ENCODE peak calls at places on chromosomes 6 and 20, in seven cellular contexts. J, P, U, S, Q, I and T are unnamed samples.

GRCh38 chr6:167109661-167110060 is 13.2 kb upstream of the CCR6 start:
- DNase-seq in J (no peak), P (no peak), U (no peak), S (no peak), Q (no peak), I (no peak), T (no peak)

GRCh38 chr6:165245287-165245686 is 64.1 kb downstream of the C6orf118 start:
- DNase-seq in J (no peak), P (peak; percentile 7), U (no peak), S (peak; percentile 30), Q (peak; percentile 58), I (no peak), T (no peak)

GRCh38 chr6:39169448-39170344 is 54.7 kb upstream of the SAYSD1 start:
- DNase-seq in J (no peak), P (no peak), U (no peak), S (no peak), Q (no peak), I (no peak), T (no peak)

GRCh38 chr6:169247991-169248390 is 5.7 kb downstream of the THBS2 start:
- DNase-seq in J (no peak), P (no peak), U (no peak), S (no peak), Q (no peak), I (no peak), T (no peak)

GRCh38 chr6:92124126-92124525 is 1295.2 kb downstream of the EPHA7 start:
- DNase-seq in J (no peak), P (peak; percentile 49), U (no peak), S (no peak), Q (peak; percentile 16), I (no peak), T (peak; percentile 2)

GRCh38 chr6:67265996-67266768 is 1368.9 kb upstream of the ADGRB3 start:
- DNase-seq in J (no peak), P (no peak), U (no peak), S (no peak), Q (no peak), I (no peak), T (no peak)

GRCh38 chr6:149855040-149855654 is 9.0 kb downstream of the LRP11 start:
- DNase-seq in J (no peak), P (peak; percentile 96), U (no peak), S (no peak), Q (peak; percentile 64), I (no peak), T (peak; percentile 92)

GRCh38 chr6:34143884-34144580 is 1.9 kb downstream of the GRM4 start:
- DNase-seq in J (no peak), P (peak; percentile 18), U (no peak), S (peak; percentile 95), Q (peak; percentile 5), I (no peak), T (no peak)

GRCh38 chr6:26432622-26433021 is 7.7 kb upstream of the BTN3A3 start:
- DNase-seq in J (no peak), P (no peak), U (peak; percentile 28), S (no peak), Q (peak; percentile 39), I (no peak), T (peak; percentile 84)

GRCh38 chr20:51313275-51313898 is 229.1 kb downstream of the NFATC2 start:
- DNase-seq in J (no peak), P (no peak), U (no peak), S (no peak), Q (no peak), I (no peak), T (no peak)

GRCh38 chr6:10151144-10151915 is 263.5 kb downstream of the TFAP2A start:
- DNase-seq in J (no peak), P (no peak), U (no peak), S (no peak), Q (no peak), I (no peak), T (peak; percentile 48)

GRCh38 chr20:18916886-18917785 is 103.6 kb downstream of the SCP2D1 start:
- DNase-seq in J (no peak), P (no peak), U (no peak), S (no peak), Q (no peak), I (no peak), T (peak; percentile 28)

GRCh38 chr6:17967668-17968067 is 19.8 kb downstream of the KIF13A start:
- DNase-seq in J (no peak), P (no peak), U (no peak), S (no peak), Q (no peak), I (no peak), T (no peak)

GRCh38 chr6:3788408-3789017 is 37.0 kb upstream of the PXDC1 start:
- DNase-seq in J (no peak), P (no peak), U (no peak), S (no peak), Q (peak; percentile 90), I (no peak), T (no peak)

GRCh38 chr20:53409177-53409576 is 184.5 kb downstream of the ZNF217 start:
- DNase-seq in J (no peak), P (no peak), U (no peak), S (no peak), Q (no peak), I (no peak), T (no peak)

GRCh38 chr20:52552181-52552872 is 360.7 kb upstream of the ZFP64 start:
- DNase-seq in J (no peak), P (peak; percentile 28), U (no peak), S (peak; percentile 38), Q (peak; percentile 16), I (no peak), T (no peak)

GRCh38 chr20:58192567-58192966 is 35.9 kb downstream of the ANKRD60 start:
- DNase-seq in J (no peak), P (no peak), U (no peak), S (peak; percentile 41), Q (no peak), I (no peak), T (no peak)

GRCh38 chr20:40741507-40742106 is 52.6 kb upstream of the MAFB start:
- DNase-seq in J (no peak), P (peak; percentile 30), U (peak; percentile 32), S (peak; percentile 83), Q (peak; percentile 66), I (no peak), T (peak; percentile 50)

GRCh38 chr20:5715068-5715841 is 34.9 kb upstream of the SHLD1 start:
- DNase-seq in J (no peak), P (no peak), U (no peak), S (no peak), Q (no peak), I (no peak), T (no peak)

GRCh38 chr6:32885698-32886286 is 31.8 kb downstream of the PSMB9 start:
- DNase-seq in J (no peak), P (peak; percentile 82), U (no peak), S (peak; percentile 82), Q (peak; percentile 84), I (no peak), T (no peak)

GRCh38 chr6:167697316-167697715 is 129.4 kb upstream of the AFDN start:
- DNase-seq in J (no peak), P (no peak), U (no peak), S (no peak), Q (peak; percentile 56), I (no peak), T (no peak)

GRCh38 chr6:96570053-96570452 is 7.1 kb downstream of the FHL5 start:
- DNase-seq in J (no peak), P (no peak), U (no peak), S (no peak), Q (no peak), I (no peak), T (no peak)

GRCh38 chr20:32487381-32487780 is 97.8 kb downstream of the NOL4L start:
- DNase-seq in J (no peak), P (no peak), U (no peak), S (no peak), Q (no peak), I (no peak), T (no peak)

GRCh38 chr6:17653198-17653881 is 53.2 kb downstream of the FAM8A1 start:
- DNase-seq in J (no peak), P (no peak), U (no peak), S (no peak), Q (no peak), I (no peak), T (no peak)

GRCh38 chr6:16239798-16240123 is 1.4 kb downstream of the GMPR start:
- DNase-seq in J (no peak), P (peak; percentile 81), U (peak; percentile 85), S (peak; percentile 81), Q (no peak), I (no peak), T (no peak)
- H3K4me3 ChIP-seq in J (peak overlapping the region; percentile 55), P (no peak overlapping the region), U (peak overlapping the region; percentile 85), S (peak overlapping the region; percentile 68), Q (no peak overlapping the region), I (peak overlapping the region; percentile 72), T (no peak overlapping the region)

DNA sequence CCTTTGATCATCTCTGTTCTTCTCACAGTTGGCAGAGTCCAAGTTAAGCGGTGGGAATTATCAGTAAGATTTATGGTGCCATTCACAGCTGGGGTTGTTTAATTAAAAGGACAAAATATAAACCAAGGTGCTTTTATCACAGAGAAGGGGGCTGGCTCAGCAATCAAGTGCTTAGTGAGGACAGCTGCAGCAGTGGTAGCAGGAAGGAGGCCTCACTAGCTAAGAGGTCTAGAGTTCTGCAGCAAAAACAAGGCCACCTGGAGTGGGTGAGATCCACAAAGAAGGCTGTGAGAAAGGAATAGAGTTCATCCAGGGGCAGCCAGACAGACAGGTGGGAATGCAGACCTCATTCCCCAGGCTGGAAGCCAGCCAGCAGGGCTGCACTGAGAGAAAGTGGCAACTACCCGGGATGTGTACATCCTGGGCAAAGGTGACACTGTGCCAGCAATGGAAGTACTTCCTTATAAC is 37.1 kb downstream of the PIGU start:
- DNase-seq in J (no peak), P (peak; percentile 10), U (no peak), S (no peak), Q (no peak), I (no peak), T (no peak)
- H3K36me3 ChIP-seq in J (no peaks in the 10 kb centered on the region), P (peaks cover 3% of the 10 kb centered on the region), U (peaks cover 16% of the 10 kb centered on the region), S (peaks cover 4% of the 10 kb centered on the region), Q (peaks cover 8% of the 10 kb centered on the region), I (peaks cover 34% of the 10 kb centered on the region), T (no peaks in the 10 kb centered on the region)

GRCh38 chr6:20159781-20160540 is 52.3 kb downstream of the MBOAT1 start:
- DNase-seq in J (peak; percentile 52), P (peak; percentile 2), U (no peak), S (no peak), Q (no peak), I (no peak), T (no peak)
- H3K27ac ChIP-seq in J (peak overlapping the region; percentile 32), P (no peak overlapping the region), U (no peak overlapping the region), S (peak overlapping the region; percentile 10), Q (no peak overlapping the region), I (no peak overlapping the region), T (no peak overlapping the region)

DNA sequence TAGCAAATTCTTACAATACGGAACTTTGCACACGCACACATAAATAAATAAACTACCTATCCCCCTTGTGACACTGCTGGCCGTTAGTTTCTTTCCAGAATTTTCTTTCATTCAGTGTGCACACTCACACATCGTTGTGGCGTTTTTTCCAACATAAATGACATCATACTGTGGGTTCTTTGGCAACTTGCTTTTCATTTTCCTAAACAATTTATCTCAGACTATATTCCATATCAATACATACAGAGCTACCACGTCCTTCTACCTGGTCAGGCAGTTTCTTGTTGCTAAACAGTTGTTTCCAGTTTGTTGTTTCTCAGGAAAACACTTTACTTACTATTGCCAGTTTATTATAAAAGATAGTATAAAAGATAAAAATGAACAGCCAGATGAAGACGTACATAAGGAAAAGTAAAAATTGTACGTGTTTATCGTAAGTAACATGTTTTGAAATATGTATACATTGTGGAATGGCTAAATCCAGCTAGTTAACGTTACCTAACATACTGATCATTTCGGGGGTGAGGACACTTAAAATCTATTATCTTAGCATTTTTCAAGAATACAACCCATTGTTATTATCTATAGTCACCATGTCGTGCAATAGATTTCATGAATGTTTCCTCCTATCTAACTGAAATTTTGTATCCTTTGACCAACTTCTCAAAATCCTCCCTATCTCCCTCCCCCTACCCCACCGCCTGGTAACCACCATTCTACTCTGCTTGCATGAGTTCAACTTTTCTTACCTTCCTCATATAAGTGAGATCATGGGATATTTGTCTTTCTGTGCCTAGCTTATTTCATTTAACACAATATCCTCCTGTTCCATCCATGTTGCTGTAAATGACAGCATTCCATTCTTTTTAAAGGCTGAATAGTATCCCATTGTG is 1.2 kb upstream of the TP53RK start:
- DNase-seq in J (no peak), P (peak; percentile 62), U (no peak), S (no peak), Q (no peak), I (no peak), T (no peak)
- H3K4me3 ChIP-seq in J (peak overlapping the region; percentile 33), P (no peak overlapping the region), U (peak overlapping the region; percentile 92), S (peak overlapping the region; percentile 49), Q (no peak overlapping the region), I (peak overlapping the region; percentile 85), T (peak overlapping the region; percentile 56)